ENCODE peak calls at places on chromosomes 11 and 22, in ten cellular contexts. Z is CD8-positive, alpha-beta T cell; R is iPS DF 6.9; V is body of pancreas; P is psoas muscle; T is sigmoid colon; Y is mesendoderm; N is hepatocyte; X is HepG2; K is aorta. B is an unnamed sample.
A peak's percentile ranks its signal among the peaks of the same experiment; 100 is the strongest.

GRCh38 chr11:47924184-47924671 is 56.1 kb upstream of the PTPRJ start:
- DNase-seq in Z (no peak), R (no peak), V (peak; percentile 91), P (no peak), T (no peak), Y (no peak), N (peak; percentile 44), X (peak; percentile 45), K (no peak), B (no peak)

GRCh38 chr11:7444582-7444981 is 40.7 kb upstream of the OLFML1 start:
- DNase-seq in Z (no peak), R (no peak), V (no peak), P (no peak), T (no peak), Y (peak; percentile 83), N (no peak), X (no peak), K (no peak), B (no peak)

GRCh38 chr22:27885977-27886842 is 32.8 kb downstream of the PITPNB start:
- DNase-seq in Z (peak; percentile 20), R (no peak), V (peak; percentile 50), P (no peak), T (no peak), Y (peak; percentile 79), N (peak; percentile 58), X (peak; percentile 35), K (no peak), B (peak; percentile 65)

GRCh38 chr11:78147807-78148206 is 8.4 kb upstream of the ALG8 start:
- DNase-seq in Z (no peak), R (no peak), V (no peak), P (no peak), T (no peak), Y (no peak), N (no peak), X (no peak), K (peak; percentile 3), B (no peak)

GRCh38 chr11:41201156-41201555 is 258.3 kb downstream of the LRRC4C start:
- DNase-seq in Z (no peak), R (peak; percentile 41), V (no peak), P (no peak), T (no peak), Y (peak; percentile 74), N (peak; percentile 49), X (peak; percentile 21), K (no peak), B (peak; percentile 41)

GRCh38 chr11:1221848-1222311 is 986 bp upstream of the MUC5B start:
- DNase-seq in Z (no peak), R (no peak), V (no peak), P (peak; percentile 38), T (peak; percentile 56), Y (no peak), N (no peak), X (no peak), K (peak; percentile 65), B (no peak)

GRCh38 chr11:64459016-64459415 is 100.1 kb downstream of the RPS6KA4 start:
- DNase-seq in Z (no peak), R (no peak), V (no peak), P (no peak), T (peak; percentile 26), Y (peak; percentile 24), N (no peak), X (no peak), K (peak; percentile 32), B (peak; percentile 60)

GRCh38 chr11:83292709-83293435 is 6.7 kb upstream of the CCDC90B start:
- DNase-seq in Z (no peak), R (peak; percentile 48), V (peak; percentile 22), P (no peak), T (no peak), Y (peak; percentile 94), N (peak; percentile 83), X (peak; percentile 57), K (no peak), B (peak; percentile 49)

GRCh38 chr11:38460429-38460828 is 1862.4 kb upstream of the RAG2 start:
- DNase-seq in Z (no peak), R (no peak), V (no peak), P (no peak), T (no peak), Y (no peak), N (no peak), X (no peak), K (no peak), B (no peak)

GRCh38 chr11:75668508-75669297 is at the start of gene MAP6:
- DNase-seq in Z (no peak), R (no peak), V (no peak), P (peak; percentile 58), T (no peak), Y (peak; percentile 44), N (peak; percentile 72), X (no peak), K (peak; percentile 80), B (peak; percentile 61)

GRCh38 chr11:61281581-61282250 is 13.4 kb downstream of the VWCE start:
- DNase-seq in Z (no peak), R (no peak), V (peak; percentile 40), P (peak; percentile 64), T (peak; percentile 71), Y (peak; percentile 86), N (peak; percentile 68), X (no peak), K (peak; percentile 84), B (peak; percentile 10)

GRCh38 chr11:47083913-47084312 is 92.8 kb downstream of the ARFGAP2 start:
- DNase-seq in Z (no peak), R (no peak), V (no peak), P (no peak), T (no peak), Y (no peak), N (no peak), X (no peak), K (no peak), B (no peak)

DNA sequence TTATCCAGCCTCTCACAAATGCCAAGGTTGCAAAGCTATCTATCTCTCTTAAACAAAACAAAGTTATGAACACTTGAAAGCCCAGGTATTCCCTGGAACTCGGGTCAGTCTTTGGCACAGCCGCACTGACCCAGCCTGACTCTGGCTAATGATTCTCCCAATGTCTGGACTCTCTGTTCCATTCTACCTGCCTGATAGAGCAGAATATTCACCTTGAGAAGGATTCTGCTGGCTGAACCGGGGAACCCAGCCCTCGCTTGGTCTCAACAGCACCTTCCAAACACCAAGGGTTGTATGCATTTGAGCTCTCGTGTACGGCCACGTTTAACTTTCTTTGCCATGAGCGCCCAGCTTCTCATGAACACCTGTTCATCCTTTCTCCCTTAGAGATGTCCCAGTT is 116.8 kb downstream of the ZBTB16 start:
- DNase-seq in Z (no peak), R (no peak), V (peak; percentile 80), P (peak; percentile 35), T (no peak), Y (no peak), N (no peak), X (no peak), K (no peak), B (no peak)
- H3K4me1 ChIP-seq in Z (peaks cover 71% of the 10 kb centered on the region), R (peaks cover 2% of the 10 kb centered on the region), V (peaks cover 97% of the 10 kb centered on the region), P (peaks cover 96% of the 10 kb centered on the region), T (no peaks in the 10 kb centered on the region), Y (no peaks in the 10 kb centered on the region), N (peaks cover 91% of the 10 kb centered on the region), X (peaks cover 4% of the 10 kb centered on the region), K (peaks cover 22% of the 10 kb centered on the region), B (no peaks in the 10 kb centered on the region)

GRCh38 chr22:19177164-19178064 is 1.1 kb downstream of the SLC25A1 start:
- DNase-seq in Z (no peak), R (no peak), V (no peak), P (no peak), T (peak; percentile 65), Y (no peak), N (peak; percentile 22), X (no peak), K (peak; percentile 76), B (no peak)

GRCh38 chr22:19178065-19178658 is 374 bp downstream of the SLC25A1 start:
- DNase-seq in Z (peak; percentile 44), R (no peak), V (peak; percentile 63), P (peak; percentile 72), T (peak; percentile 80), Y (peak; percentile 46), N (peak; percentile 90), X (peak; percentile 21), K (peak; percentile 87), B (peak; percentile 49)

GRCh38 chr22:19176175-19176630 is 2.3 kb downstream of the SLC25A1 start:
- DNase-seq in Z (no peak), R (no peak), V (no peak), P (peak; percentile 62), T (no peak), Y (peak; percentile 39), N (peak; percentile 4), X (no peak), K (no peak), B (no peak)

GRCh38 chr22:19175602-19176174 is 2.8 kb downstream of the SLC25A1 start:
- DNase-seq in Z (no peak), R (no peak), V (no peak), P (peak; percentile 58), T (no peak), Y (no peak), N (no peak), X (no peak), K (no peak), B (no peak)

DNA sequence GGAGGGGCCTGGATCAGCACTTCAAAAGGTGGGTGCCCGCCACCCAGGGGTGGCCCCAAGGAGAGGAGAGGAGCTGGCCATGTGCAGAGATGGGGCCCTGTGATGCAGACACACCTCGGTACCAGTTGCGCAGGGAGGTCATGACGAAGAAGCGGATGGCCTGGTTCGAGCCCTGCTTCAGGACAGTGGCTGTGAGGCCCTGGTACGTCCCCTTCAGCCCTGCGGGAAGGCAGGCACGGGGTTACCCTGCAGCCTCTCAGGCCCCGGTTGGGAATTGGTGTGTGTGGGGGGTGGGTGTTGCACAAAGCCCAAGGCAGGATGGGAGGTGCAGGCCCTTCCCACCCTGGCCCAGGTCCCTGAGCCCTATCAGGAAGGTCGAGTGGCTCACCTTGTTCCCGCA is 1.8 kb downstream of the SLC25A1 start:
- DNase-seq in Z (no peak), R (no peak), V (no peak), P (no peak), T (no peak), Y (no peak), N (no peak), X (no peak), K (no peak), B (no peak)
- H3K4me1 ChIP-seq in Z (peaks cover 29% of the 10 kb centered on the region), R (peaks cover 11% of the 10 kb centered on the region), V (peaks cover 68% of the 10 kb centered on the region), P (peaks cover 21% of the 10 kb centered on the region), T (no peaks in the 10 kb centered on the region), Y (peaks cover 13% of the 10 kb centered on the region), N (peaks cover 36% of the 10 kb centered on the region), X (peaks cover 68% of the 10 kb centered on the region), K (no peaks in the 10 kb centered on the region), B (peaks cover 14% of the 10 kb centered on the region)

DNA sequence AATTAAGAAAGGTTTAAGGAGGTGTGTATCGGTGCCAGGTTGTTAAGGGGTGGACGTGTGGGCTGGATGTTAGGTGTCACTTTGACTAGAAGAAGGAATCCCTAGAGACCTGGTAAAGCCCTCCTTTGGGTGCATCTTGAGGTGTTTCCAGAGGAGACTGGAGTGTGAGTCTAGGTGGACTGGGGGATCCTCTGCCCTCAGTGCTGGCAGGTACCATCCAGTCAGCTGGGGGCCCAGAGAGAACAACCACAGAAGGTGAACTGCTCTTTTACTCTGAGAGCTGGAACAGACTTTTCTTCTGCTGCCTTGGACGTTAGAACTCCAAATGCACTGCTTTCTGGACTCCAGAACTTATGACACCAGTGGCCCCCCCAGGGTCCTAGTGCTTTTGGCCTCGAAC is 44.0 kb downstream of the SPATA19 start:
- DNase-seq in Z (no peak), R (no peak), V (no peak), P (no peak), T (no peak), Y (no peak), N (no peak), X (no peak), K (no peak), B (no peak)
- H3K4me1 ChIP-seq in Z (no peaks in the 10 kb centered on the region), R (no peaks in the 10 kb centered on the region), V (no peaks in the 10 kb centered on the region), P (no peaks in the 10 kb centered on the region), T (no peaks in the 10 kb centered on the region), Y (no peaks in the 10 kb centered on the region), N (no peaks in the 10 kb centered on the region), X (no peaks in the 10 kb centered on the region), K (no peaks in the 10 kb centered on the region), B (no peaks in the 10 kb centered on the region)

GRCh38 chr11:120182790-120183491 is 27.9 kb upstream of the OAF start:
- DNase-seq in Z (no peak), R (no peak), V (peak; percentile 77), P (peak; percentile 80), T (peak; percentile 66), Y (peak; percentile 80), N (peak; percentile 64), X (peak; percentile 73), K (peak; percentile 74), B (peak; percentile 37)
- H3K4me1 ChIP-seq in Z (no peaks in the 10 kb centered on the region), R (peaks cover 3% of the 10 kb centered on the region), V (peaks cover 64% of the 10 kb centered on the region), P (no peaks in the 10 kb centered on the region), T (no peaks in the 10 kb centered on the region), Y (no peaks in the 10 kb centered on the region), N (peaks cover 65% of the 10 kb centered on the region), X (peaks cover 82% of the 10 kb centered on the region), K (no peaks in the 10 kb centered on the region), B (peaks cover 26% of the 10 kb centered on the region)